ENCODE peak calls at places on chromosomes 5 and 9, in seven cellular contexts. Z is PC-3, P is hepatocyte, R is GM23338, K is fibroblast of lung, E is GM23248, X is PC-9. O is an unnamed sample.

GRCh38 chr5:82859439-82860140 is 217.6 kb downstream of the TMEM167A start:
- DNase-seq in P (no peak), K (no peak), E (no peak), X (no peak), Z (no peak), R (peak; percentile 37), O (no peak)

GRCh38 chr9:73446306-73446705 is 294.6 kb downstream of the ANXA1 start:
- DNase-seq in R (no peak), Z (no peak), K (no peak), X (no peak), E (no peak), P (no peak), O (no peak)

GRCh38 chr5:93894471-93895354 is 153.3 kb upstream of the POU5F2 start:
- DNase-seq in R (peak; percentile 33), K (no peak), E (peak; percentile 40), Z (no peak), X (no peak), P (peak; percentile 6), O (peak; percentile 18)

GRCh38 chr9:112295174-112295573 is 38.2 kb downstream of the PTBP3 start:
- DNase-seq in R (no peak), E (no peak), K (no peak), P (no peak), X (no peak), Z (no peak), O (no peak)

GRCh38 chr5:55584398-55585265 is 49.9 kb upstream of the PLPP1 start:
- DNase-seq in E (no peak), Z (no peak), R (no peak), K (no peak), X (no peak), P (no peak), O (no peak)

GRCh38 chr9:8750639-8751041 is 951.1 kb upstream of the DMAC1 start:
- DNase-seq in K (peak; percentile 38), X (no peak), P (peak; percentile 7), R (peak; percentile 27), E (no peak), Z (no peak), O (no peak)

GRCh38 chr9:109297899-109298298 is 23.0 kb downstream of the EPB41L4B start:
- DNase-seq in Z (peak; percentile 84), P (no peak), K (peak; percentile 97), X (peak; percentile 98), R (no peak), E (peak; percentile 90), O (no peak)

GRCh38 chr9:114016101-114016500 is 62.0 kb downstream of the AMBP start:
- DNase-seq in R (no peak), X (no peak), E (no peak), K (no peak), Z (no peak), P (no peak), O (no peak)

GRCh38 chr5:107469485-107469884 is 201.3 kb downstream of the EFNA5 start:
- DNase-seq in P (no peak), Z (peak; percentile 86), K (peak; percentile 97), E (peak; percentile 70), R (no peak), X (peak; percentile 98), O (peak; percentile 57)

GRCh38 chr5:133398646-133399081 is 213.7 kb downstream of the FSTL4 start:
- DNase-seq in Z (no peak), K (no peak), X (no peak), R (no peak), E (no peak), P (no peak), O (no peak)

GRCh38 chr9:24210641-24211040 is 335.1 kb downstream of the IZUMO3 start:
- DNase-seq in E (no peak), R (no peak), K (no peak), Z (no peak), P (no peak), X (no peak), O (no peak)
- H3K27ac ChIP-seq in E (no peak overlapping the region), R (no peak overlapping the region), K (no peak overlapping the region), Z (no peak overlapping the region), P (no peak overlapping the region), X (no peak overlapping the region), O (no peak overlapping the region)

DNA sequence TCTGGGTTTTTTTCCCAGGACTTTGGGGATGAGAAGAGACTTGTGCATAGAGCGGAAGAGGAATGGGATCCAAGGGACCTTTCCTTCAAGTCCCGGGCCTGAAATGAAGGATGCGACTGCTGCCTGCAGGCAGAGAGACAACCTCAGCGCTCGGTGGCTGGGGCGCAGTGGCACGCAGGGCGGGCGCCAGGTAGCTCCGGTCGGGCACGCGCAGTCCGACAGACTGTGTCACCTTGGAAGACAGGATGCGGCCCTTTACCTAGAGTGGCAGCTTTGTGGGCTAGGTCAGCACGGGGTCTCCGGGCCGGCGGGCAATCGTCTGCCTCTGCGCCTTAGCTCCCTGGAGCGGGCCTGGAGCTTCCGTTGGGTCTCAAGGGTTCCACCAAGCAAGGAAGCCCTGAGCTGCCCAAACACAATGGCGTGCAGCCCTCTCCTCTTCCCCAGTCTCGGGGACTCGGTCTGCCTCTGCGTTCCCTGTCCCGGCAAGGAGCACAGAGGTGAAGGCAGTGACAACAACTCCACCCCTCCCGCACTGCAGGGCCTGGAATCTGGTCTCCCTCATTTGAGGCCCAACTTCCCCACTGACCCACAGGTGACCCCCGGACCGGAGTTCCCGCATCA is 6.0 kb downstream of the BARX1 start:
- DNase-seq in E (no peak), K (no peak), Z (no peak), X (no peak), R (peak; percentile 64), P (no peak), O (no peak)
- TF ChIP-seq EZH2 in E (no peak), K (peak; percentile 48), Z (no peak), X (no peak), R (peak; percentile 75), P (peak; percentile 89), O (peak; percentile 23)

GRCh38 chr5:141780240-141780951 is 97.8 kb downstream of the PCDH1 start:
- DNase-seq in Z (no peak), X (no peak), K (no peak), P (no peak), E (no peak), R (peak; percentile 54), O (no peak)
- H3K27ac ChIP-seq in Z (no peak overlapping the region), X (no peak overlapping the region), K (no peak overlapping the region), P (no peak overlapping the region), E (no peak overlapping the region), R (no peak overlapping the region), O (no peak overlapping the region)

DNA sequence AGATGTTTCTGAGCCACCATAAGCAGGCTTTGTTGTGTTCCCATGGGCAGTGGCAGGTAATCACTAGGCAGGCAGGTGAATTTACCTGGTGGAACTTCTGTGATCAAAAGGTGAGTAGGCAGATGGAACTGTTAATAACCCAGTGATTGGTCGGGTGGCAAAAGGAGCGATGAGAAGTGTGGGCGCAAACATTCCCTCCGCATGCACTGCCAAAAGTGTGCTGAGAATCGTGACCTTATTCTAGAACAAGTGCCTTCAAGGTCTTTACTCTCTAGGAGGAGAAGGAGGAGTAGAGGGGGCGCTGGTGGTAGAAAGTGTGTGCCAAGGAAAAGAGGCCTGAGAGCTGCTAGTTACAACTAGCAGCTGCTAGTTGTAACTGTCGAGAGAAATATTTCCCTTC is 3.3 kb downstream of the OTULINL start:
- DNase-seq in E (no peak), X (no peak), K (no peak), Z (no peak), R (no peak), P (no peak), O (no peak)
- TF ChIP-seq EZH2 in E (no peak), X (no peak), K (no peak), Z (no peak), R (no peak), P (no peak), O (no peak)

GRCh38 chr9:85208666-85209065 is 533.1 kb downstream of the AGTPBP1 start:
- DNase-seq in P (no peak), E (no peak), X (no peak), R (no peak), K (no peak), Z (no peak), O (no peak)
- H3K27ac ChIP-seq in P (no peak overlapping the region), E (no peak overlapping the region), X (no peak overlapping the region), R (no peak overlapping the region), K (no peak overlapping the region), Z (no peak overlapping the region), O (no peak overlapping the region)

GRCh38 chr9:95044731-95045508 is 272.6 kb downstream of the FANCC start:
- DNase-seq in K (no peak), P (peak; percentile 81), X (no peak), E (no peak), R (peak; percentile 97), Z (no peak), O (no peak)
- TF ChIP-seq EZH2 in K (no peak), P (no peak), X (no peak), E (no peak), R (no peak), Z (no peak), O (no peak)

O was measured in A673.